ENCODE peak calls at places on chromosomes 11 and 22, in eight cellular contexts. K is activated naive CD4-positive, alpha-beta T cell treated with Interleukin-2 at 50 U/mL for 16 hours; Q is T-helper 17 cell; U is left ventricle myocardium inferior; B is HT-29; P is non-pigmented ciliary epithelial cell; E is RCC 7860; M is PC-3. G is an unnamed sample.

GRCh38 chr11:69480547-69481392 is 693 bp upstream of the LINC01488 start:
- DNase-seq in E (no peak), U (peak; percentile 79), B (peak; percentile 47), Q (no peak), K (no peak), M (no peak), P (no peak), G (peak; percentile 69)

GRCh38 chr11:122093731-122094130 is 22.3 kb downstream of the BLID start:
- DNase-seq in M (peak; percentile 60), P (no peak), Q (no peak), K (no peak), E (no peak), B (no peak), U (no peak), G (no peak)

GRCh38 chr22:40911772-40912171 is 39.4 kb upstream of the RBX1 start:
- DNase-seq in E (no peak), U (no peak), K (no peak), B (no peak), P (peak; percentile 14), Q (no peak), M (no peak), G (no peak)

GRCh38 chr11:87451400-87451799 is 413.7 kb downstream of the TMEM135 start:
- DNase-seq in K (no peak), U (no peak), M (peak; percentile 42), P (no peak), B (no peak), E (no peak), Q (no peak), G (no peak)

GRCh38 chr22:22932512-22932941 is 44.9 kb downstream of the IGLL5 start:
- DNase-seq in Q (no peak), K (no peak), U (no peak), B (no peak), M (no peak), E (no peak), P (no peak), G (no peak)

GRCh38 chr11:33875621-33876294 is 16.1 kb downstream of the LMO2 start:
- DNase-seq in M (peak; percentile 16), E (no peak), Q (no peak), P (no peak), U (no peak), K (no peak), B (no peak), G (no peak)

GRCh38 chr11:60169264-60169915 is 13.5 kb downstream of the MS4A6A start:
- DNase-seq in B (peak; percentile 50), U (no peak), P (no peak), K (no peak), M (peak; percentile 100), Q (no peak), E (peak; percentile 49), G (peak; percentile 62)

GRCh38 chr11:3959015-3959917 is 103.8 kb downstream of the STIM1 start:
- DNase-seq in Q (no peak), K (no peak), U (no peak), B (peak; percentile 76), M (peak; percentile 60), E (peak; percentile 80), P (no peak), G (no peak)

GRCh38 chr22:45914309-45914708 is 62.7 kb downstream of the WNT7B start:
- DNase-seq in U (no peak), B (no peak), P (no peak), K (no peak), E (no peak), Q (no peak), M (no peak), G (no peak)

GRCh38 chr11:74212533-74212932 is 41.4 kb downstream of the PPME1 start:
- DNase-seq in E (no peak), B (no peak), U (no peak), P (no peak), M (no peak), Q (no peak), K (no peak), G (no peak)

GRCh38 chr22:20524004-20524481 is 16.6 kb downstream of the MED15 start:
- DNase-seq in U (no peak), Q (no peak), E (peak; percentile 87), P (no peak), M (peak; percentile 19), B (no peak), K (no peak), G (no peak)

GRCh38 chr22:24894998-24895397 is 51.5 kb downstream of the LHFPL7 start:
- DNase-seq in B (peak; percentile 62), P (peak; percentile 13), K (no peak), E (no peak), U (peak; percentile 80), Q (no peak), M (peak; percentile 65), G (peak; percentile 87)

GRCh38 chr11:97814325-97814959 is 1206.3 kb upstream of the CNTN5 start:
- DNase-seq in Q (no peak), P (no peak), K (no peak), M (no peak), U (no peak), E (no peak), B (no peak), G (no peak)

G was measured in mucosa of gallbladder.